ENCODE peak calls at places on chromosomes 13 and 19, in ten cellular contexts. M is uterus, G is A549, D is GM12892, W is H1, F is transverse colon, S is adrenal gland, T is heart left ventricle, U is lower leg skin, A is esophagus squamous epithelium. Q is an unnamed sample.

GRCh38 chr13:106143930-106144709 is 391.3 kb downstream of the EFNB2 start:
- DNase-seq in M (no peak), U (no peak), W (no peak), F (no peak), D (no peak), T (no peak), G (no peak), S (no peak), A (no peak), Q (no peak)

GRCh38 chr13:37868691-37869505 is 674 bp downstream of the TRPC4 start:
- DNase-seq in S (no peak), M (no peak), W (peak), U (no peak), G (no peak), D (no peak), A (no peak), T (no peak), F (no peak), Q (no peak)

GRCh38 chr19:55451522-55452380 is 8.7 kb upstream of the SHISA7 start:
- DNase-seq in U (no peak), W (peak), G (no peak), A (no peak), S (no peak), F (no peak), T (no peak), D (no peak), M (no peak), Q (no peak)

GRCh38 chr13:75452564-75452963 is 29.4 kb downstream of the TBC1D4 start:
- DNase-seq in G (no peak), M (no peak), D (no peak), A (no peak), W (no peak), T (no peak), F (no peak), U (no peak), S (no peak), Q (no peak)

GRCh38 chr19:45079063-45079910 is at the start of gene GEMIN7:
- DNase-seq in S (peak), M (peak), U (peak), G (peak), D (peak), A (no peak), W (peak), F (peak), T (peak), Q (peak)

GRCh38 chr13:79423801-79424642 is 18.0 kb upstream of the RBM26 start:
- DNase-seq in G (peak), T (no peak), S (no peak), W (no peak), D (no peak), A (no peak), M (no peak), F (no peak), U (no peak), Q (no peak)

GRCh38 chr13:50780201-50781015 is 63.1 kb downstream of the DLEU7 start:
- DNase-seq in G (no peak), F (no peak), T (no peak), D (no peak), A (no peak), S (no peak), W (no peak), U (no peak), M (no peak), Q (no peak)

GRCh38 chr19:5827891-5828660 is 11.4 kb downstream of the FUT6 start:
- DNase-seq in M (peak), G (peak), U (peak), A (peak), W (peak), D (peak), T (peak), S (peak), F (peak), Q (peak)

GRCh38 chr19:28964500-28964899 is 248.5 kb downstream of the UQCRFS1 start:
- DNase-seq in F (no peak), W (no peak), D (no peak), U (no peak), M (no peak), T (no peak), G (no peak), A (no peak), S (no peak), Q (no peak)

GRCh38 chr19:47813304-47813994 is 8.3 kb upstream of the CRX start:
- DNase-seq in S (peak), T (peak), D (peak), A (no peak), M (peak), W (peak), U (peak), F (peak), G (peak), Q (peak)

GRCh38 chr19:9956956-9957355 is 20.6 kb upstream of the OLFM2 start:
- DNase-seq in T (no peak), F (no peak), U (no peak), D (no peak), S (no peak), A (no peak), M (no peak), G (no peak), W (no peak), Q (no peak)

GRCh38 chr13:36341718-36342117 is 4.5 kb downstream of the SPART start:
- DNase-seq in U (no peak), G (no peak), W (no peak), F (no peak), D (no peak), S (no peak), M (no peak), A (no peak), T (no peak), Q (no peak)

GRCh38 chr13:47829684-47830083 is 171.4 kb downstream of the SUCLA2 start:
- DNase-seq in U (no peak), S (no peak), G (no peak), D (no peak), A (no peak), W (no peak), T (no peak), M (no peak), F (no peak), Q (no peak)

GRCh38 chr19:16588089-16588823 is 16.0 kb upstream of the SLC35E1 start:
- DNase-seq in G (no peak), W (no peak), D (peak), T (no peak), U (no peak), M (no peak), S (no peak), F (peak), A (no peak), Q (no peak)

GRCh38 chr13:113493315-113493951 is 2.9 kb upstream of the DCUN1D2 start:
- DNase-seq in D (no peak), U (no peak), A (no peak), T (no peak), W (no peak), F (no peak), G (peak), M (no peak), S (peak), Q (peak)

GRCh38 chr19:19591133-19591825 is 27.2 kb downstream of the PBX4 start:
- DNase-seq in T (no peak), G (peak), M (no peak), A (no peak), W (no peak), F (peak), D (peak), U (no peak), S (peak), Q (peak)

GRCh38 chr13:114067381-114067885 is 65.0 kb downstream of the RASA3 start:
- DNase-seq in S (no peak), U (no peak), W (no peak), M (no peak), D (no peak), F (no peak), A (no peak), T (peak), G (no peak), Q (no peak)

GRCh38 chr19:734716-735115 is 16.2 kb upstream of the MISP start:
- DNase-seq in U (no peak), G (no peak), A (no peak), D (no peak), M (no peak), F (no peak), W (no peak), S (no peak), T (no peak), Q (no peak)

GRCh38 chr19:39402417-39403297 is 4.0 kb upstream of the ZFP36 start:
- DNase-seq in S (peak), D (peak), M (peak), W (peak), A (peak), U (peak), T (peak), F (peak), G (peak), Q (peak)

GRCh38 chr19:42563352-42564210 is 31.1 kb downstream of the CEACAM8 start:
- DNase-seq in G (peak), S (peak), A (no peak), W (no peak), T (no peak), U (no peak), F (peak), M (no peak), D (no peak), Q (peak)

GRCh38 chr13:113129480-113129879 is 6.9 kb downstream of the F10 start:
- DNase-seq in T (no peak), S (no peak), F (no peak), M (no peak), W (no peak), U (peak), A (no peak), G (no peak), D (no peak), Q (no peak)

GRCh38 chr13:100338265-100338664 is 249.4 kb downstream of the PCCA start:
- DNase-seq in A (no peak), S (no peak), U (no peak), D (no peak), T (no peak), W (no peak), M (no peak), F (no peak), G (no peak), Q (no peak)

GRCh38 chr13:48001127-48001881 is at the start of gene SUCLA2:
- DNase-seq in M (peak), W (peak), F (peak), A (peak), S (peak), U (peak), G (peak), D (peak), T (peak), Q (peak)

GRCh38 chr19:1421958-1422305 is 14.5 kb downstream of the DAZAP1 start:
- DNase-seq in F (no peak), M (no peak), T (no peak), W (no peak), U (no peak), S (no peak), A (no peak), D (no peak), G (no peak), Q (no peak)

GRCh38 chr19:44573647-44574046 is 39.7 kb upstream of the IGSF23 start:
- DNase-seq in W (no peak), A (no peak), U (no peak), D (no peak), S (no peak), M (no peak), T (no peak), F (no peak), G (no peak), Q (no peak)

GRCh38 chr13:72839831-72840426 is 58.0 kb downstream of the PIBF1 start:
- DNase-seq in A (no peak), D (no peak), M (no peak), T (peak), U (no peak), G (peak), F (peak), S (peak), W (peak), Q (peak)

GRCh38 chr13:111007209-111007608 is 92.3 kb upstream of the ANKRD10 start:
- DNase-seq in G (no peak), T (no peak), S (no peak), D (no peak), M (no peak), F (no peak), A (no peak), U (no peak), W (no peak), Q (no peak)

GRCh38 chr19:35248310-35249145 is at the start of gene LSR:
- DNase-seq in F (peak), W (peak), G (peak), A (no peak), M (no peak), U (peak), S (peak), D (peak), T (no peak), Q (no peak)

GRCh38 chr19:572891-573825 is 762 bp downstream of the BSG start:
- DNase-seq in T (peak), G (peak), M (peak), D (no peak), W (no peak), S (peak), F (peak), A (no peak), U (peak), Q (no peak)

GRCh38 chr13:30135868-30136267 is 171.5 kb downstream of the KATNAL1 start:
- DNase-seq in G (no peak), A (no peak), F (no peak), W (no peak), D (no peak), U (no peak), S (no peak), M (no peak), T (no peak), Q (no peak)

GRCh38 chr13:102651892-102652291 is 43.0 kb downstream of the METTL21C start:
- DNase-seq in G (no peak), D (no peak), A (no peak), F (no peak), W (no peak), T (no peak), S (no peak), M (peak), U (no peak), Q (no peak)

GRCh38 chr19:647566-648284 is 8.0 kb downstream of the FGF22 start:
- DNase-seq in F (no peak), D (no peak), S (no peak), U (no peak), W (no peak), M (no peak), A (no peak), T (peak), G (no peak), Q (no peak)

GRCh38 chr19:56137405-56137804 is 3.7 kb upstream of the ZNF444 start:
- DNase-seq in F (peak), A (no peak), U (no peak), W (no peak), D (no peak), T (no peak), S (peak), M (no peak), G (peak), Q (no peak)

GRCh38 chr19:14023404-14024235 is 4.3 kb upstream of the RLN3 start:
- DNase-seq in A (no peak), U (no peak), D (no peak), W (peak), S (peak), G (peak), F (peak), T (peak), M (peak), Q (peak)

DNA sequence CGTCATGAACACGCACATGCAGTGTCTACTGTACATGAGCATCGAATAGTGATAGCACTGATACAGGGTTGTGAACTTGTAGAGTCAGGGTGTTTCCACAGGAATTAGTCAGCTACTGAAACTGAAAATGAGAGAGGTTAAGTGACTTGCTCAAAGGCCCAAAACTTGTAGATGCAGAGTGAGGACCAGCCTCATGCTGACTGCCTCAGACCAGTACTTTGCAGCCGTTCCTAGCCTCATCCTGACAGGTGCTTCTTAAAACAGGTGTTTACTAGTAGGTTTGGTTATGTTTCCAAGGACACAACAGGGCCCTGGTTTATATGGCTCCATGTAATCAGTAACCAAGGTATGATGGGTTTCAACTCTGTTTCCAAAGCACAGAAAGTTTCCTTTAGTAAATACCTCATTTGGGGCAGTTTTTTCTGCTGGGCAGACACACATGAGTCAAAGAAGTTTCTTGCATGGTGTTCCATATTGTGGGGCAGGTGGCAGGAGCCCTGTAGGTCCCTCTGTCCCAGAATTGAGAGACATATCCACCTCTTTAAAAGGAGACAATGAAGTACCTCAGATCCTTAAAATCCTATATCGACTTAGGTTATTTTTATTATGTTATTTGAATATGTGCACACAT is 16.0 kb downstream of the FGF9 start:
- DNase-seq in T (no peak), U (no peak), M (no peak), S (no peak), G (no peak), A (no peak), F (no peak), W (no peak), D (no peak), Q (no peak)
- TF ChIP-seq POLR2A in T (no peak), U (no peak), M (no peak), S (no peak), G (no peak), A (no peak), F (no peak), W (no peak), D (no peak), Q (no peak)

GRCh38 chr19:49150106-49150943 is 4.9 kb downstream of the HRC start:
- DNase-seq in D (no peak), W (peak), A (no peak), G (peak), T (peak), F (peak), S (peak), U (peak), M (peak), Q (no peak)

GRCh38 chr19:49153167-49153809 is 1.9 kb downstream of the HRC start:
- DNase-seq in U (no peak), G (no peak), M (no peak), W (no peak), A (no peak), D (no peak), S (no peak), F (no peak), T (peak), Q (no peak)

GRCh38 chr19:49150944-49151243 is 4.3 kb downstream of the HRC start:
- DNase-seq in S (no peak), F (no peak), T (peak), D (no peak), U (no peak), W (no peak), A (no peak), M (no peak), G (no peak), Q (no peak)

GRCh38 chr19:49152218-49152550 is 3.0 kb downstream of the HRC start:
- DNase-seq in M (no peak), T (no peak), A (no peak), S (no peak), G (no peak), U (no peak), D (no peak), F (no peak), W (no peak), Q (no peak)

DNA sequence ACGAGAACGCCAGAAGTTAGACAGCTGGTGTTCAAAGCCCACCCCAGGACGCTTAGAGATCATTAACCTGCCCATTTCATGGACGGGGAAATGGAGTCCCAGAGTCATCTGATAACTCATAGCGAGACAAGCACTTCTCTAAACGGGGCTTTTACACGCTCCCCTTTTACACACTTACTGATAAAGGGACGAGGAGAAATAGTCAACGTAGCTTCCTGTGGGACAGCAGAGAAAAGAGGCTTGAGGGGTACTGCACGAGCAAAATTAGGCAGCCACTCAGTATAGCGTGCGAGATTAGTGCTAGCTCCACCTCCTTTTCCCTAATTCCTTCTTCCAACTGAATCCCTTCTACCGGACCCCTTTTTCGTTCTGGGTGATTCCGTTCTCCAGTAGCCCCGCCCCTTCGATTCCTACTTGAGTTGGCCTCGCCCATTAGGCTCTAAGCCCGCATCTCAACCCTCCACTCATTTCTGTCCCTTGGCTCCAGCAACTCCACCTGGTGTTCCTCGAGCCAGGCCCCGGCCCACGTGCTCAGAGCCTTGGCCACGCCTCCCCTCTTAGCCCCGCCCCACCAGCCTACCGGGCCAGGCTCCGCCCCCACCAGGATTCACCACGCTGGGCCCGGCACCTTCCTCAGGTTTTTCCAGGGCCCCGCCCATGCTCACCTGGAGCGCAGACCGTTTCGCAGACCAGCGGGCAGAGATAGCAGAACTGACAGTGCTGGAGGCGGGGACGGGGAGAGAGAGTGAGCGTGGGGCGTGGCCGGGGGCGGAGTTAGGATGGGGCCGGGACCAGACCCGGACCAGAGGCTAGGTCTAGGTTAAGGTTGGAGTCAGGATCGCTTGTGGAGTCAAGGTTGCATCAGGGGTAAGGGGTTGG is 3.6 kb downstream of the HRC start:
- DNase-seq in S (peak), F (peak), T (peak), D (no peak), A (no peak), W (peak), G (peak), U (peak), M (peak), Q (no peak)
- TF ChIP-seq POLR2A in S (peak), F (peak), T (no peak), D (no peak), A (no peak), W (no peak), G (no peak), U (no peak), M (no peak), Q (no peak)

GRCh38 chr19:8389891-8390616 is at the start of gene RAB11B:
- DNase-seq in S (peak), M (peak), A (peak), T (peak), G (peak), W (peak), F (peak), D (peak), U (peak), Q (peak)
- TF ChIP-seq POLR2A in S (peak), M (peak), A (peak), T (no peak), G (peak), W (peak), F (peak), D (peak), U (peak), Q (peak)

GRCh38 chr19:40570313-40571004 is 6.2 kb upstream of the SHKBP1 start:
- DNase-seq in D (peak), F (peak), S (peak), U (peak), G (peak), W (peak), T (peak), M (peak), A (peak), Q (peak)
- TF ChIP-seq POLR2A in D (no peak), F (no peak), S (no peak), U (no peak), G (peak), W (no peak), T (no peak), M (no peak), A (peak), Q (peak)

DNA sequence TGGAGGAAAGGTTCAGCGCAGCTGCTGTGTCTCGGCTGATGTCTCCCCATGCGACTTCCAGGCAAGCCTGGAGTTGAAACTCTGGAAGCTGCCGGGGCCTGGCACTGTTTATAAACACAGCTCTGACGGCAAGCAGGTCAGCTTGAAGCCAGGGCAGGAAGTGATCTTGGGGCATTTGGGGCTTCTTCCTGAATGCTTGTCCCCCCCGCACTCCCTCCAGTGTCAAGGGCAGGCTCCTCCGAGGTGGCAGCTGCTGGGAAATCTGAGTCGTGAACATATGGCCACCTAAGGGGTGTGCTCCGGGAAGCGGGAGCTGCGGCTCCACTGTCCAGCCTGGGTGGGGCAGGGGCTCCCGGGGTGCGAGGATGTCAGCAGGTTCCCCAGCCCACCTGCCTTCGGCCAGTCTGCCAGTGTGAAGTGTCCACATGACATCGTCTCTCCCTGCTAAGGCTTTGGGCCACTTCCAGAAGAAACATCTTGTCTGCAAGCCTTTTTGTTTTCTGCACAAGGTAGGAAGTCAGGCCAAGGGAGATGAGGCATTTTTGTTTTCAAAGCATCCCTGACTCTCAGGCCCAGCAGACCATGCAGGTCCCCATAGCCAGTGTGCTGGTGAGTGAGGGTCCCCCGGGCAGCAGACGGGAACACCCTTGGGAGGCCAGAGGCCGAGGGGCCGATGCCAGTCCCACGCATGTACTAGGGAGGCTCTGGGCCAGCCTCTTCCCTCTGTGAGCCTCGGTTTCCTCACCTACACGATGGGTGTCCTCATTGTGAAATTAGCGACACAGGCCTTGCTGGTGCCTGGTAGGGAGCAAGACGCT is 2.7 kb downstream of the PIAS4 start:
- DNase-seq in M (no peak), S (peak), F (no peak), A (no peak), G (no peak), T (no peak), U (no peak), D (no peak), W (no peak), Q (no peak)
- TF ChIP-seq POLR2A in M (no peak), S (peak), F (no peak), A (no peak), G (no peak), T (no peak), U (no peak), D (no peak), W (no peak), Q (no peak)